ENCODE peak calls at places on chromosomes 13 and 19, in nine cellular contexts. D is astrocyte of the spinal cord, E is ascending aorta, L is uterus, H is choroid plexus epithelial cell, T is OCI-LY7, X is tibial artery, B is brain microvascular endothelial cell, R is suprapubic skin. F is an unnamed sample.

GRCh38 chr19:38277969-38278680 is 13.8 kb downstream of the SPINT2 start:
- DNase-seq in E (peak), D (no peak), L (peak), B (no peak), R (no peak), H (no peak), T (no peak), X (no peak), F (peak)

GRCh38 chr19:48480476-48481190 is 11.5 kb downstream of the CYTH2 start:
- DNase-seq in T (no peak), X (no peak), L (peak), B (peak), D (peak), R (no peak), H (peak), E (no peak), F (no peak)

GRCh38 chr13:30091691-30092090 is 215.7 kb downstream of the KATNAL1 start:
- DNase-seq in H (no peak), T (no peak), X (no peak), D (no peak), L (no peak), R (no peak), B (no peak), E (no peak), F (no peak)

GRCh38 chr13:101417043-101417406 is 717 bp upstream of the NALCN start:
- DNase-seq in T (no peak), R (no peak), L (no peak), E (no peak), B (peak), X (no peak), H (peak), D (peak), F (peak)

GRCh38 chr19:13778847-13779246 is 4.6 kb downstream of the C19orf53 start:
- DNase-seq in R (no peak), X (no peak), T (no peak), E (no peak), H (no peak), D (no peak), B (no peak), L (no peak), F (no peak)

GRCh38 chr19:48878219-48879024 is 6.2 kb downstream of the PPP1R15A start:
- DNase-seq in H (peak), L (no peak), T (no peak), R (no peak), D (no peak), E (peak), X (peak), B (peak), F (peak)

GRCh38 chr19:2487780-2488330 is 11.9 kb downstream of the GADD45B start:
- DNase-seq in R (no peak), H (no peak), T (no peak), E (no peak), L (no peak), D (no peak), B (no peak), X (peak), F (no peak)

GRCh38 chr19:2391118-2391725 is 31.2 kb downstream of the TMPRSS9 start:
- DNase-seq in T (peak), R (no peak), E (no peak), D (peak), B (peak), L (no peak), H (peak), X (no peak), F (peak)

GRCh38 chr13:40069173-40070044 is 413.9 kb downstream of the COG6 start:
- DNase-seq in X (peak), E (no peak), T (peak), H (peak), R (peak), B (peak), D (peak), L (peak), F (peak)

GRCh38 chr19:41373993-41374392 is 2.3 kb upstream of the TMEM91 start:
- DNase-seq in D (peak), B (peak), T (no peak), E (no peak), L (peak), R (peak), H (peak), X (peak), F (peak)

GRCh38 chr13:72565893-72566292 is 161.5 kb downstream of the MZT1 start:
- DNase-seq in E (no peak), H (peak), X (no peak), L (no peak), T (peak), D (peak), R (no peak), B (peak), F (peak)

GRCh38 chr19:58330458-58330857 is 3.7 kb downstream of the ZSCAN22 start:
- DNase-seq in B (peak), X (no peak), E (no peak), D (peak), L (no peak), T (no peak), R (no peak), H (peak), F (peak)

GRCh38 chr13:20525144-20525600 is 485 bp downstream of the CRYL1 start:
- DNase-seq in T (no peak), E (no peak), B (no peak), L (peak), H (no peak), D (no peak), R (peak), X (peak), F (peak)

GRCh38 chr13:94947392-94947791 is 235.0 kb upstream of the SOX21 start:
- DNase-seq in T (no peak), B (no peak), D (no peak), R (no peak), H (no peak), E (no peak), L (no peak), X (no peak), F (no peak)

GRCh38 chr19:1265611-1266115 is 3.5 kb upstream of the CIRBP start:
- DNase-seq in T (no peak), B (peak), X (peak), R (peak), L (peak), D (peak), E (peak), H (peak), F (peak)

GRCh38 chr19:31337007-31337914 is 12.0 kb downstream of the TSHZ3 start:
- DNase-seq in H (peak), X (no peak), R (no peak), D (no peak), T (no peak), B (no peak), E (no peak), L (no peak), F (no peak)

GRCh38 chr19:11538232-11539036 is at the start of gene CNN1:
- DNase-seq in B (peak), T (no peak), E (peak), H (peak), R (no peak), X (peak), D (peak), L (peak), F (peak)

GRCh38 chr19:51439021-51439465 is 19.2 kb downstream of the SIGLEC8 start:
- DNase-seq in E (no peak), B (no peak), D (no peak), L (no peak), X (no peak), T (peak), H (peak), R (no peak), F (no peak)

GRCh38 chr19:3585301-3586123 is at the start of gene GIPC3:
- DNase-seq in L (no peak), D (no peak), T (no peak), B (no peak), E (no peak), X (no peak), R (no peak), H (no peak), F (no peak)

GRCh38 chr13:109273326-109273751 is 513.0 kb downstream of the IRS2 start:
- DNase-seq in L (no peak), B (peak), E (no peak), X (no peak), D (peak), T (no peak), H (peak), R (no peak), F (no peak)

GRCh38 chr19:17948967-17949930 is 16.4 kb downstream of the CCDC124 start:
- DNase-seq in D (no peak), E (no peak), R (no peak), L (no peak), T (peak), B (no peak), H (no peak), X (no peak), F (no peak)

GRCh38 chr19:50198431-50199253 is 4.8 kb upstream of the MYH14 start:
- DNase-seq in X (no peak), E (no peak), R (no peak), B (no peak), D (no peak), H (no peak), L (no peak), T (no peak), F (no peak)

GRCh38 chr13:98773053-98773452 is 20.6 kb upstream of the SLC15A1 start:
- DNase-seq in R (no peak), H (no peak), D (no peak), T (peak), E (no peak), L (no peak), B (no peak), X (no peak), F (no peak)
- TF ChIP-seq CTCF in R (no peak), H (no peak), D (peak), T (peak), E (no peak), L (no peak), B (peak), X (no peak), F (no peak)

GRCh38 chr13:41934994-41935393 is 25.9 kb downstream of the VWA8 start:
- DNase-seq in H (no peak), E (no peak), D (no peak), X (no peak), L (no peak), B (no peak), R (no peak), T (no peak), F (no peak)

GRCh38 chr13:41938918-41939317 is 22.0 kb downstream of the VWA8 start:
- DNase-seq in R (no peak), B (no peak), L (no peak), D (no peak), T (no peak), E (no peak), H (no peak), X (no peak), F (no peak)

GRCh38 chr13:41939403-41939802 is 21.5 kb downstream of the VWA8 start:
- DNase-seq in D (no peak), R (no peak), H (no peak), X (no peak), T (no peak), E (no peak), L (no peak), B (no peak), F (no peak)

GRCh38 chr13:41935501-41935900 is 25.4 kb downstream of the VWA8 start:
- DNase-seq in D (no peak), L (no peak), E (no peak), H (no peak), B (no peak), R (no peak), X (no peak), T (no peak), F (no peak)

GRCh38 chr13:41937388-41937787 is 23.5 kb downstream of the VWA8 start:
- DNase-seq in H (no peak), T (no peak), L (no peak), B (no peak), E (no peak), R (no peak), D (no peak), X (no peak), F (no peak)
- H3K4me3 ChIP-seq in H (no peak), T (no peak), L (no peak), B (no peak), E (no peak), R (no peak), D (no peak), X (no peak), F (no peak)

GRCh38 chr13:41467546-41467945 is 10.2 kb downstream of the RGCC start:
- DNase-seq in H (no peak), L (no peak), R (no peak), X (no peak), E (no peak), B (no peak), T (no peak), D (no peak), F (no peak)
- TF ChIP-seq CTCF in H (no peak), L (no peak), R (no peak), X (no peak), E (no peak), B (no peak), T (peak), D (no peak), F (no peak)

GRCh38 chr19:54094601-54095000 is 6.0 kb downstream of the OSCAR start:
- DNase-seq in X (no peak), D (no peak), H (no peak), L (no peak), R (no peak), T (no peak), B (no peak), E (no peak), F (no peak)

GRCh38 chr19:54096642-54097106 is 3.9 kb downstream of the OSCAR start:
- DNase-seq in H (peak), L (no peak), X (no peak), D (peak), E (no peak), R (no peak), T (peak), B (no peak), F (peak)

GRCh38 chr19:54100560-54100959 is at the start of gene OSCAR:
- DNase-seq in X (no peak), L (no peak), D (no peak), R (no peak), B (no peak), E (no peak), T (no peak), H (no peak), F (peak)

DNA sequence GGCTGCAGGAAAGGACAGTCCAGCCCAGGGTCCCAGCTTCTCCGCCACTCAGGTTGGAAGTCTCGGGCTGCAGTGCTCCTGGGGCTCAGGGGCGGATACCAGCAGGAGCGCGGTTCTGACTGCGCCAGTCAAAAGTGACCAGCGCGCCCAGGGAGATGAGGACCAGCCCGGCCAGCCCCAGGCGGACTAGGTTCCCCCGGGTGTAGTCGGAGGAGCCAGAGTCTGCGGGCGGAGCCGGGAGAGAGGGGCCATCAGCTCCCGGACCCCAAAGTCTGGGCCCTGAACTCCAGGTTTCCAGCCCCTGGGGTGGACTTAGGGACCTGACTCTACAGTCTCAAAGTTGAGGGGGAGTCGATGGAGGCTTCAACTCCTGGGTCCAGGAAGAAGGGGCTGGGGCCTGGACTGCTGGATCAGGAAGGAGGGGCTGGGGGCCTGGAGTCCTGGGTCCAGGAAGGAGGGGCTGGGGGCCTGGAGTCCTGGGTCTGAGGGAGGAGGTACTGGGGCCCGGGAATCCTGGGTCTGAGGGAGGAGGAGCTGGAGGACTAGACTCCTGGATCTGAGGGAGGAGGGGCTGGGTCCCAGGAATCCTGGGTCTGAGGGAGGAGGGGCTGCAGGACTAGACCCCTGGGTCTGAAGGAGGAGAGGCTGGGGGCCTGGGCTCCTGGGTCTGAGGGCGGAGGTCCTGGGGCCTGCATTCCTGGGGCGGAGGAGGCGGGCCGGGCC is 5.3 kb downstream of the OSCAR start:
- DNase-seq in E (no peak), B (no peak), X (no peak), T (no peak), D (no peak), H (no peak), R (no peak), L (no peak), F (no peak)
- H3K4me3 ChIP-seq in E (peak), B (peak), X (no peak), T (peak), D (peak), H (peak), R (peak), L (peak), F (peak)

GRCh38 chr19:35330475-35330874 is 1.5 kb downstream of the CD22 start:
- DNase-seq in D (no peak), X (no peak), B (no peak), R (no peak), H (no peak), L (no peak), E (no peak), T (peak), F (no peak)

GRCh38 chr19:35331551-35332214 is 2.7 kb downstream of the CD22 start:
- DNase-seq in B (no peak), L (no peak), T (peak), H (no peak), D (no peak), X (no peak), R (no peak), E (no peak), F (no peak)

GRCh38 chr19:35334064-35334753 is 5.2 kb downstream of the CD22 start:
- DNase-seq in X (no peak), L (no peak), T (no peak), D (no peak), R (no peak), B (no peak), H (no peak), E (no peak), F (no peak)

GRCh38 chr19:35329323-35329722 is 336 bp downstream of the CD22 start:
- DNase-seq in T (no peak), H (no peak), B (no peak), E (no peak), R (no peak), X (no peak), L (no peak), D (no peak), F (no peak)

DNA sequence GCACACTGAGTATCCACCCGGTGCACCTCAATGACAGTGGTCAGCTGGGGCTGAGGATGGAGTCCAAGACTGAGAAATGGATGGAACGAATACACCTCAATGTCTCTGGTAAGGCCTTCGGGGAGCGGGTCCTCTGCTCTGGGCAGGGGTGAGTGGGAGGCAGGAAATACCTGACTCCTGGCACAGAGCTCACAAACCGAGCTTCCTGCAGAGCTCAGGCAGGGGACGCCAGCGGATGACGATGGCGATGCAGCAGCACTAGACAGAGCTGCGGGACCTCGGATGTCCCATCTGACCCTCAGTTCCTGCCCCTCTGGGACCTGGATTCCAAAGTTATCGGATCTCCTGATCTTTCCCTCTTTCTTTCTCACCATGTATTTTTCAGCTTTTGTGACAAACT is 3.8 kb downstream of the CD22 start:
- DNase-seq in E (no peak), R (no peak), H (no peak), X (no peak), B (no peak), D (no peak), L (no peak), T (peak), F (no peak)
- TF ChIP-seq CTCF in E (no peak), R (no peak), H (no peak), X (no peak), B (no peak), D (no peak), L (no peak), T (peak), F (no peak)

GRCh38 chr13:113519556-113519955 is 29.0 kb upstream of the DCUN1D2 start:
- DNase-seq in D (no peak), B (no peak), R (no peak), T (no peak), L (no peak), X (peak), E (no peak), H (no peak), F (no peak)
- H3K4me3 ChIP-seq in D (no peak), B (no peak), R (no peak), T (no peak), L (no peak), X (no peak), E (no peak), H (no peak), F (no peak)

F was measured in fibroblast of the aortic adventitia.